ENCODE peak calls at places on chromosomes 5 and 9, in five cellular contexts. F is stimulated activated CD8-positive, alpha-beta memory T cell treated with anti-CD3 and anti-CD28 coated beads, Interleukin-7, amount 100 ng/mL, for 24 hours; R is activated CD8-positive, alpha-beta memory T cell treated with anti-CD3 and anti-CD28 coated beads for 48 hours; P is pons; H is iris pigment epithelial cell. K is an unnamed sample.
A peak's percentile ranks its signal among the peaks of the same experiment; 100 is the strongest.

GRCh38 chr9:127130661-127131538 is 8.5 kb upstream of the ANGPTL2 start:
- DNase-seq in F (no peak), R (no peak), P (peak; percentile 90), H (peak; percentile 96), K (no peak)

GRCh38 chr5:37751227-37751626 is 88.6 kb downstream of the GDNF start:
- DNase-seq in F (no peak), R (no peak), P (no peak), H (peak; percentile 36), K (no peak)

GRCh38 chr5:75885849-75886596 is 168.8 kb upstream of the POC5 start:
- DNase-seq in F (no peak), R (no peak), P (peak; percentile 32), H (peak; percentile 10), K (no peak)

GRCh38 chr9:33374634-33375237 is 27.6 kb downstream of the AQP7 start:
- DNase-seq in F (peak; percentile 33), R (peak; percentile 14), P (peak; percentile 86), H (peak; percentile 78), K (peak; percentile 34)

GRCh38 chr5:114839360-114839759 is 330.3 kb downstream of the TRIM36 start:
- DNase-seq in F (no peak), R (no peak), P (no peak), H (no peak), K (no peak)

GRCh38 chr5:37735649-37736347 is 104.0 kb downstream of the GDNF start:
- DNase-seq in F (no peak), R (no peak), P (peak; percentile 81), H (peak; percentile 53), K (no peak)

GRCh38 chr9:128636024-128636390 is 20.6 kb downstream of the DYNC2I2 start:
- DNase-seq in F (no peak), R (no peak), P (no peak), H (no peak), K (no peak)

GRCh38 chr9:121802753-121803152 is 151.3 kb downstream of the DAB2IP start:
- DNase-seq in F (no peak), R (no peak), P (no peak), H (no peak), K (no peak)

GRCh38 chr5:2653991-2654390 is 97.5 kb downstream of the IRX2 start:
- DNase-seq in F (no peak), R (no peak), P (no peak), H (no peak), K (no peak)

GRCh38 chr5:14108170-14108996 is 34.8 kb upstream of the TRIO start:
- DNase-seq in F (no peak), R (no peak), P (peak; percentile 75), H (peak; percentile 92), K (no peak)

GRCh38 chr9:114112325-114112724 is 13.2 kb upstream of the KIF12 start:
- DNase-seq in F (no peak), R (no peak), P (no peak), H (no peak), K (no peak)

GRCh38 chr9:71209890-71210289 is 88.5 kb upstream of the TRPM3 start:
- DNase-seq in F (no peak), R (no peak), P (no peak), H (no peak), K (no peak)

GRCh38 chr9:3398232-3398648 is 127.6 kb downstream of the RFX3 start:
- DNase-seq in F (no peak), R (no peak), P (peak; percentile 63), H (no peak), K (no peak)

GRCh38 chr5:142685418-142686209 is at the start of gene FGF1:
- DNase-seq in F (no peak), R (no peak), P (peak; percentile 75), H (no peak), K (no peak)

GRCh38 chr9:96419691-96419969 is 1.5 kb upstream of the ZNF367 start:
- DNase-seq in F (no peak), R (no peak), P (no peak), H (no peak), K (no peak)

GRCh38 chr5:68689010-68689409 is 404.8 kb upstream of the SLC30A5 start:
- DNase-seq in F (no peak), R (no peak), P (no peak), H (no peak), K (no peak)

K was measured in D721Med.